ENCODE peak calls at places on chromosomes 11 and 22, in eight cellular contexts. T is testis, J is IMR-90, N is heart left ventricle, S is breast epithelium, B is adrenal gland, W is GM12892, M is HCT116. R is an unnamed sample.

GRCh38 chr22:38315801-38316339 is 1.4 kb downstream of the CSNK1E start:
- DNase-seq in T (no peak), J (no peak), N (no peak), S (no peak), B (no peak), W (no peak), M (no peak), R (peak; percentile 10)

GRCh38 chr11:111194789-111195188 is 50.7 kb upstream of the POU2AF2 start:
- DNase-seq in T (no peak), J (no peak), N (no peak), S (no peak), B (no peak), W (no peak), M (no peak), R (no peak)

GRCh38 chr22:35629406-35630234 is 12.5 kb upstream of the MB start:
- DNase-seq in T (peak; percentile 49), J (peak; percentile 98), N (peak; percentile 68), S (peak; percentile 70), B (peak; percentile 81), W (no peak), M (peak; percentile 87), R (peak; percentile 85)

GRCh38 chr11:111665779-111666178 is 63.5 kb downstream of the SIK2 start:
- DNase-seq in T (peak; percentile 17), J (peak; percentile 71), N (no peak), S (no peak), B (peak; percentile 19), W (no peak), M (no peak), R (no peak)

GRCh38 chr11:15150507-15150906 is 35.8 kb downstream of the INSC start:
- DNase-seq in T (no peak), J (no peak), N (no peak), S (no peak), B (no peak), W (no peak), M (no peak), R (no peak)

GRCh38 chr11:126734752-126735151 is 265.8 kb downstream of the KIRREL3 start:
- DNase-seq in T (no peak), J (no peak), N (no peak), S (no peak), B (no peak), W (no peak), M (no peak), R (no peak)

GRCh38 chr11:110858556-110858921 is 146.3 kb upstream of the ARHGAP20 start:
- DNase-seq in T (peak; percentile 40), J (no peak), N (peak; percentile 82), S (no peak), B (peak; percentile 40), W (no peak), M (no peak), R (peak; percentile 94)

GRCh38 chr22:22835242-22835641 is 52.4 kb upstream of the IGLL5 start:
- DNase-seq in T (no peak), J (no peak), N (no peak), S (no peak), B (no peak), W (no peak), M (no peak), R (no peak)

GRCh38 chr22:50039669-50040458 is 18.2 kb downstream of the TTLL8 start:
- DNase-seq in T (no peak), J (no peak), N (no peak), S (no peak), B (no peak), W (no peak), M (no peak), R (no peak)

GRCh38 chr22:23908561-23909205 is 14.5 kb downstream of the MIF start:
- DNase-seq in T (no peak), J (no peak), N (no peak), S (no peak), B (no peak), W (no peak), M (no peak), R (no peak)

GRCh38 chr11:19344661-19345518 is 104.1 kb upstream of the E2F8 start:
- DNase-seq in T (peak; percentile 56), J (peak; percentile 24), N (peak; percentile 46), S (peak; percentile 56), B (peak; percentile 33), W (peak; percentile 48), M (no peak), R (peak; percentile 86)

GRCh38 chr11:5690216-5690615 is 626 bp downstream of the TRIM22 start:
- DNase-seq in T (peak; percentile 25), J (peak; percentile 40), N (no peak), S (no peak), B (no peak), W (no peak), M (no peak), R (no peak)

GRCh38 chr11:95147364-95147905 is 57.8 kb downstream of the ENDOD1 start:
- DNase-seq in T (no peak), J (peak; percentile 93), N (no peak), S (no peak), B (peak; percentile 75), W (no peak), M (peak; percentile 34), R (no peak)

GRCh38 chr11:15176646-15177163 is 62.0 kb downstream of the INSC start:
- DNase-seq in T (no peak), J (no peak), N (no peak), S (no peak), B (no peak), W (no peak), M (no peak), R (no peak)

GRCh38 chr22:19549428-19549827 is 25.2 kb upstream of the CLDN5 start:
- DNase-seq in T (no peak), J (no peak), N (no peak), S (no peak), B (no peak), W (no peak), M (no peak), R (no peak)

GRCh38 chr11:35678471-35678870 is 15.9 kb downstream of the TRIM44 start:
- DNase-seq in T (no peak), J (no peak), N (no peak), S (no peak), B (no peak), W (no peak), M (no peak), R (no peak)

GRCh38 chr11:129324533-129325175 is 51.0 kb upstream of the BARX2 start:
- DNase-seq in T (no peak), J (no peak), N (peak; percentile 45), S (peak; percentile 63), B (no peak), W (no peak), M (no peak), R (no peak)

GRCh38 chr11:121282376-121282775 is 10.2 kb upstream of the SC5D start:
- DNase-seq in T (no peak), J (no peak), N (no peak), S (no peak), B (no peak), W (no peak), M (no peak), R (no peak)

GRCh38 chr22:36323182-36323854 is 64.4 kb downstream of the MYH9 start:
- DNase-seq in T (peak; percentile 68), J (peak; percentile 71), N (peak; percentile 90), S (peak; percentile 78), B (peak; percentile 91), W (no peak), M (no peak), R (peak; percentile 90)

GRCh38 chr11:35141538-35141937 is 2.6 kb downstream of the CD44 start:
- DNase-seq in T (peak; percentile 34), J (no peak), N (peak; percentile 73), S (no peak), B (peak; percentile 60), W (no peak), M (no peak), R (peak; percentile 40)

GRCh38 chr22:28772633-28773460 is at the start of gene CCDC117:
- DNase-seq in T (peak; percentile 98), J (peak; percentile 95), N (peak; percentile 97), S (peak; percentile 92), B (peak; percentile 96), W (peak; percentile 94), M (peak; percentile 89), R (peak; percentile 96)
- TF ChIP-seq POLR2A in T (peak; percentile 75), J (peak; percentile 71), N (peak; percentile 88), S (peak; percentile 32), B (peak; percentile 81), W (peak; percentile 84), M (peak; percentile 79), R (peak; percentile 96)

DNA sequence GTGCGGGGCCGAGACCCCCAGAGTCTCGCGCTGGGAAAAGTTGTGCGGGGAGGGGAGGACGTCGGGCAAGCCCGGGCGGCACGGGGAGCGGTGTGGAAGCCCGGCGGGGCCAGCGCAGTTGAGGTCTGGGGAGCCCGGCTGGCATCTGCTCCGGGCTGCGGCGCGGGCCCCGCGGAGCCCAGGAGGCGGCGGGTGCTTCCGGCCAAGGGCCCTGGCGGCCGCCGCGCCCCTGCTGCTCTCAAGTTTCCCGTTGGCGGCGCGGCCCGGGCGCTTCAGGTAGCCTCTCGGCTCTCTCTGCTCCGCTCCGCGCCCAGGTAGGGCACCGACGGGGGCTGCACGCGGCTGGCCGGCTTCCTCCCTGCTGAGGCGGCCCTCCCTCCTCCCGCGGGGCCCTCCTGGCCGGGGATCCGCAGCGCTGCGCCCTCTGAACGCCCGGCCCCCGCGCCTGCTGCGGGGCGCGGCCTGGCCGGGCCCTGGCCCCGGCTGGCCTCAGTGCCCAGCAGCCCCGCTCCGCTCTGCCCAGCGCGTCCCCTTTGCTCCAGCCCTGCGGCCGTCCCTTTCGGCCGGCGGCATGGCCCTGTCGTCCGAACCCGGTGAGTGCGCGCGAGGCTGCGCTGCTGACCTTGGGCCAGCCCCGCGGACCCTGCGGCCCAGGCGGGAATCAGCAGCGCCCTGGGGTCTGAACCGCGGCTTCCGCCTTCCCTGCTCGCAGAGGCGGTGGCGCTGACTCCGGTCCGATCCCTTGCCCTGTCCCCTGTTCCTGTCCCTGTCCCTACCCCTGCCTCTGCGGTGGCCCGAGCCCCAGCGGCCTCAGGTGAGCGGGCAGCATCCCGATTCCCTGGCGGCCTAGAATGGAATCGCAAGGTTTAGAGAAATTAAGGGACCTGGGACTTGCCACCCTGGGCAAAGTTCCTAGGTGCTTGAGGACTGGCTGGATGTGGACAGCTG is 4.3 kb upstream of the AMPD3 start:
- DNase-seq in T (peak; percentile 50), J (no peak), N (peak; percentile 40), S (peak; percentile 68), B (peak; percentile 58), W (peak; percentile 59), M (peak; percentile 62), R (peak; percentile 85)
- TF ChIP-seq POLR2A in T (no peak), J (no peak), N (no peak), S (no peak), B (no peak), W (peak; percentile 21), M (peak; percentile 11), R (peak; percentile 45)

GRCh38 chr11:67435727-67436458 is 1.6 kb downstream of the PTPRCAP start:
- DNase-seq in T (no peak), J (no peak), N (no peak), S (no peak), B (peak; percentile 63), W (no peak), M (no peak), R (no peak)
- TF ChIP-seq POLR2A in T (no peak), J (no peak), N (no peak), S (no peak), B (no peak), W (peak; percentile 67), M (no peak), R (no peak)

DNA sequence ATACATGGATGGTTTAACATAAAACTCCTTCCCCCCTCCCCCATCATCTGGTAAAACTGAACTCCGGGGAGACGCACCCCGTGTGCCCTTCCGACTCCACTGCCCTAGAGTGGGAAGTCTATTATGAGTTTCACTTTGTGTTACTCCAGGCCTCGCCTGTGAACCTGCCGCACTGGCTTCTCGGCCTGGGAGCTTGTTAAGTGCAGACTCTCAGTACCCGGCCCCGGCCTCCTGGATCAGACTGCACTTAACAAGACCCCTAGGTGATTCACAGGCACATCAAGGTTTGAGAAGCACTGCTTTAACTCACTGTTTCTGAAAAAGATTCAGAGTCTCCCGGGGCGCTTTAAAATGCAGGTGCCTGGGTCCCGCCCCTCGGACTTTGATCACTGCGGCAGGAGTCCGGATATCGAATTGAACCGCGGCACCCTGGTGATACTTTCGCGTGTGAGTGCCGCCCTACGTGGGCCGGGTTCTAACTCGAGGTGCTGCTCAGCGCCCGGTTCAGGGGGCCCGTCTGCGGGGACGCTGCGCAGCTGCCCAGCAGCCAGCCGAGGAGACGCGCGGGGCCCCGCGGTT is 3.6 kb downstream of the PTGDR2 start:
- DNase-seq in T (no peak), J (no peak), N (no peak), S (no peak), B (no peak), W (no peak), M (no peak), R (no peak)
- TF ChIP-seq POLR2A in T (no peak), J (no peak), N (no peak), S (no peak), B (no peak), W (no peak), M (no peak), R (no peak)